ENCODE peak calls at places on chromosomes 12 and 14, in six cellular contexts. N, F, S, W, M and I are unnamed samples.

GRCh38 chr14:101084436-101084826 is 180.9 kb upstream of the RTL1 start:
- DNase-seq in N (no peak), F (no peak), S (no peak), W (no peak), M (no peak), I (no peak)

GRCh38 chr14:98907981-98908544 is 363.9 kb downstream of the BCL11B start:
- DNase-seq in N (no peak), F (no peak), S (no peak), W (no peak), M (no peak), I (no peak)

GRCh38 chr12:13455765-13456164 is 259.2 kb downstream of the EMP1 start:
- DNase-seq in N (no peak), F (no peak), S (no peak), W (no peak), M (no peak), I (no peak)

GRCh38 chr14:45249847-45250575 is 3.0 kb downstream of the MIS18BP1 start:
- DNase-seq in N (no peak), F (peak), S (peak), W (no peak), M (peak), I (no peak)

GRCh38 chr12:19507823-19508222 is 68.5 kb downstream of the AEBP2 start:
- DNase-seq in N (peak), F (peak), S (no peak), W (no peak), M (no peak), I (no peak)

GRCh38 chr12:112418248-112418595 is 525 bp upstream of the PTPN11 start:
- DNase-seq in N (no peak), F (peak), S (no peak), W (no peak), M (no peak), I (no peak)

GRCh38 chr12:52529846-52530245 is 9.7 kb upstream of the KRT5 start:
- DNase-seq in N (no peak), F (no peak), S (no peak), W (no peak), M (no peak), I (no peak)

GRCh38 chr14:20609215-20610001 is 18.2 kb upstream of the RNASE12 start:
- DNase-seq in N (peak), F (peak), S (peak), W (peak), M (peak), I (peak)

GRCh38 chr12:65200007-65200665 is 30.8 kb downstream of the LEMD3 start:
- DNase-seq in N (no peak), F (peak), S (peak), W (no peak), M (no peak), I (no peak)

GRCh38 chr14:85401396-85401795 is 128.5 kb upstream of the FLRT2 start:
- DNase-seq in N (no peak), F (no peak), S (no peak), W (no peak), M (no peak), I (no peak)

GRCh38 chr12:122950276-122950675 is 16.0 kb downstream of the ABCB9 start:
- DNase-seq in N (no peak), F (no peak), S (no peak), W (no peak), M (no peak), I (no peak)

GRCh38 chr14:75267141-75267601 is 11.5 kb upstream of the FOS start:
- DNase-seq in N (no peak), F (peak), S (no peak), W (no peak), M (no peak), I (no peak)
- TF ChIP-seq BHLHE40 in N (no peak), F (no peak), S (no peak), W (no peak), M (no peak), I (no peak)

GRCh38 chr12:6534914-6535696 is 788 bp downstream of the GAPDH start:
- DNase-seq in N (peak), F (peak), S (peak), W (no peak), M (peak), I (peak)
- TF ChIP-seq BHLHE40 in N (peak), F (peak), S (peak), W (peak), M (peak), I (no peak)

GRCh38 chr14:35535794-35536112 is 1.8 kb downstream of the INSM2 start:
- DNase-seq in N (no peak), F (no peak), S (no peak), W (no peak), M (no peak), I (no peak)

GRCh38 chr14:35532783-35533356 is 1.1 kb upstream of the INSM2 start:
- DNase-seq in N (no peak), F (no peak), S (no peak), W (no peak), M (no peak), I (no peak)

GRCh38 chr14:35534884-35535793 is 1.2 kb downstream of the INSM2 start:
- DNase-seq in N (peak), F (peak), S (peak), W (no peak), M (peak), I (peak)

GRCh38 chr14:35533357-35534129 is 421 bp upstream of the INSM2 start:
- DNase-seq in N (peak), F (peak), S (peak), W (no peak), M (peak), I (peak)

GRCh38 chr14:35534130-35534883 is at the start of gene INSM2:
- DNase-seq in N (peak), F (peak), S (peak), W (no peak), M (no peak), I (peak)
- TF ChIP-seq BHLHE40 in N (no peak), F (no peak), S (no peak), W (no peak), M (no peak), I (no peak)

DNA sequence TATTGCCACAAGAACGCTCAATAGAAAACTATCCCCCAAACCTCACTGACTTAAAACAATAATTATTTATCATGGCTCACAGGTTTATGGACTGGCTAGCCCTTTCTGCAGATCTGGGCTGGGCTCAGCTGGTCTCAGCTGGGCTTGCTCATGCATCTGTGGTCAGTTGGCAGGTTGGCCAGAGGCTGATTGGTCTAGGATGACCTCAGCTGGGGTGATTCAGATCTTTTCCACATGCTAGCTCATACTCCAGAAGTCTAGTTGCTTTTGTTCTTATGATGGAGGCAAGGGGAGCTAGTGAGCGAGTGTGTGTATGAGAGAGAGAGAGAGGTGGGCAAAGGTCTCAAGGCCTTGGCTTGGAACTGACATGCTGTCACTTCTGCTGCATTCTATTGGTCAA is 181.2 kb upstream of the NRXN3 start:
- DNase-seq in N (peak), F (peak), S (peak), W (no peak), M (peak), I (no peak)
- TF ChIP-seq BHLHE40 in N (no peak), F (no peak), S (peak), W (no peak), M (no peak), I (no peak)